ENCODE peak calls at places on chromosomes 6 and 20, in nine cellular contexts. Z, U, G, V, H, J, W, T and E are unnamed samples.

GRCh38 chr20:47885909-47886453 is 100.7 kb upstream of the SULF2 start:
- DNase-seq in W (no peak), G (no peak), J (no peak), Z (no peak), U (no peak), H (no peak), T (no peak), V (no peak), E (no peak)

GRCh38 chr20:44006578-44006977 is 91.9 kb downstream of the TOX2 start:
- DNase-seq in J (no peak), H (no peak), Z (no peak), G (no peak), T (no peak), U (no peak), W (no peak), V (no peak), E (no peak)

GRCh38 chr6:163147988-163148387 is 266.5 kb upstream of the QKI start:
- DNase-seq in J (no peak), T (no peak), H (no peak), G (no peak), W (no peak), Z (no peak), U (no peak), V (no peak), E (no peak)

GRCh38 chr20:41142241-41142640 is 4.9 kb downstream of the PLCG1 start:
- DNase-seq in U (no peak), Z (no peak), H (no peak), W (no peak), G (no peak), T (no peak), J (no peak), V (no peak), E (no peak)

GRCh38 chr20:1225263-1225728 is 548 bp upstream of the RAD21L1 start:
- DNase-seq in J (peak), W (no peak), Z (no peak), H (no peak), T (peak), V (no peak), G (no peak), U (no peak), E (no peak)

GRCh38 chr20:57795347-57795697 is 85.5 kb upstream of the PMEPA1 start:
- DNase-seq in G (no peak), T (peak), U (no peak), V (peak), W (no peak), H (no peak), Z (no peak), J (no peak), E (no peak)

GRCh38 chr6:147194652-147195403 is 9.4 kb upstream of the STXBP5 start:
- DNase-seq in J (no peak), U (no peak), W (peak), V (no peak), Z (no peak), G (no peak), T (no peak), H (no peak), E (no peak)

GRCh38 chr20:16922834-16923233 is 174.7 kb downstream of the OTOR start:
- DNase-seq in J (no peak), U (peak), T (no peak), V (peak), H (no peak), Z (no peak), G (no peak), W (peak), E (peak)

GRCh38 chr6:41059569-41059968 is 6.6 kb downstream of the APOBEC2 start:
- DNase-seq in W (peak), T (no peak), V (no peak), H (no peak), U (no peak), J (no peak), Z (no peak), G (no peak), E (no peak)

GRCh38 chr20:11979306-11980128 is 61.8 kb downstream of the BTBD3 start:
- DNase-seq in H (no peak), Z (no peak), J (no peak), W (no peak), G (no peak), V (no peak), U (no peak), T (no peak), E (no peak)

GRCh38 chr20:11981366-11981947 is 63.8 kb downstream of the BTBD3 start:
- DNase-seq in V (no peak), H (no peak), U (no peak), W (no peak), T (no peak), J (no peak), G (no peak), Z (no peak), E (no peak)

GRCh38 chr20:11982289-11982957 is 64.7 kb downstream of the BTBD3 start:
- DNase-seq in J (no peak), T (peak), Z (peak), H (no peak), V (no peak), G (no peak), W (no peak), U (no peak), E (no peak)

GRCh38 chr20:11978496-11978895 is 60.8 kb downstream of the BTBD3 start:
- DNase-seq in H (no peak), T (no peak), U (no peak), J (no peak), W (no peak), V (peak), Z (no peak), G (no peak), E (no peak)

DNA sequence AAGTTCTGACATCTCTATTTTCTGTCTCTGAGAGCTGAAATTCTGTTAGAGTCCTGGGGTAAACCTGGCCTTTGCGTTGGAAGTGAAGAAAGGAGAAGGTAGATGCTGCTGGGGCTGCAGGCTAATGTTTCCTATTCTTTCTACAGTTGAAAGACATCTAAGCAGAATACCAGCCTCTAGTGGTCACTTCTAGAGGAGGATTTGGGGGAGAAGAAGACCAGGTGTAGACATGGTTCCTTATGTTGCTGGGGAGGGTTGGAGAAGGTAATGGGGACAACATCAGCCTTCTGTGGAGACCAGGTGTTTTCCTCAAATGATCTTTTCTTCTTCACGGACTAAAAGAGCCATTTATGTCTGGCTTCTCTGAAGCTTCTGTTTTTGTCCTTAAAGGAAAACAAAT is 62.6 kb downstream of the BTBD3 start:
- DNase-seq in V (no peak), U (no peak), Z (no peak), W (no peak), J (no peak), G (no peak), T (no peak), H (no peak), E (no peak)
- TF ChIP-seq CTCF in V (peak), U (peak), Z (no peak), W (peak), J (no peak), G (no peak), T (no peak), H (no peak), E (no peak)

GRCh38 chr6:82712826-82713225 is 349.2 kb downstream of the TPBG start:
- DNase-seq in Z (no peak), T (no peak), G (no peak), W (peak), V (peak), U (no peak), H (no peak), J (peak), E (no peak)
- TF ChIP-seq CTCF in Z (no peak), T (peak), G (peak), W (peak), V (peak), U (peak), H (peak), J (peak), E (no peak)

DNA sequence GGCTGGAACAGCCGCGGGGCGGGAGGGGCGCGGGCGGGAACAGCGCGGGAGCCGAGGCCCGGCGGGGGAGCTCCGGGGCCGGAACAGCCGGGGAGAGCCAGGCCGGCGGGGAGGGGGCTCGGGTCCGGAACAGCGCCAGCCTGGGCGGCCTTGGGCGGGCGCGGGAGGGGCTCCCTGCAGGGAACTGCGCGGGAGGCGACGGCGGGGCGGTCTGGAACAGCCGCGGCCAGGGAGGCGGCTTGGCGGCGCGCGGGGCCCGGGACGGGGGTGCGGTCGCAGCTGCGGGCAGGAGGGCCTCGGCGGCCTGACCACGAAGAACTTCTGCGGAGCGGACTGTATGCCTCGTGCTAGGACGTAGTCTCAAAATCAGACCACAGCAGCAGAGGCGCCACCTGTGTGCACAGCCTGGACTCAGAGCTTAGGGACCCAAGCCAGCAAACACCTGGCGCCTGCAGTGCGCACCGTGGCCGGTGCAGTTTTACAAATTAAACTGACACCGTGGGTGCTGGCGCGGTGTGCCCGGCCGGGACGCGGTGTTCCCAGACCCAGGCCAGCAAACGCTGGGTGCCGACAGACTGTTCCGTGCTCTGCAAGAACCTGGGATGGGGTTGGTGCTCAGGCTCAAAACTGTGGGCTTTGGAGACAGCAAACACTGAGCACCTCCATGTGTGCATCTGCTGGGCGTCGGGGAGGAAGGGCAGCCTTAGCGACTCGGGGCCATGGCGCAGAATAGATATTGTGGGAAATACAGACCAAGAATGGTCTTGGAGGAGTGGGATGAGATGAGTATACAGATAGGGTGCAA is 572 bp downstream of the ZNF341 start:
- DNase-seq in T (peak), V (peak), H (peak), J (no peak), G (no peak), W (peak), U (no peak), Z (peak), E (no peak)
- TF ChIP-seq CTCF in T (peak), V (no peak), H (no peak), J (peak), G (no peak), W (peak), U (peak), Z (no peak), E (no peak)

DNA sequence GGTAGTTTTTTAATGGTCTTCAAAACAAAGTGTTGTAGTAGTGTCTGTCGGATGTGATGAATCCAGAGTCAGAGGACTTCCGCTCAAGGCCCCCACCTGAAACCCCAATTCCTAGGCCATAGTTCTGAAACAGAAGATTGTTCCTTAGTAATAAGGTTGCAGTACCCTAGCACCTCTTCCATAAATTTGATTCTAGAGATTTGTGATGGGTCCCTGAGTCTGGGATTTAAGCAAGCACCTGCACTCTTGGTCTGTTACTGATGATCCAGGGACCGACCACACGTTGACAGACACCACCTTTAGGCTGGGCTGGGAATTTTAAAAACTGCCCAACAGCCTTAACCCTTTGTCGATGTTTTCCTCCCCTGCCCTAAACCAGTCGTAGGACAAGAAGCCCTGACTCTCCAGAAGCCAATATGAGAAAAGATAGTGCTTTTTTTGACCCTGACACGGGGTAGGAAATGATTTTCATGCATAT is 1.2 kb downstream of the KCTD20 start:
- DNase-seq in J (no peak), W (peak), U (no peak), T (peak), Z (no peak), V (peak), G (no peak), H (peak), E (no peak)
- TF ChIP-seq CTCF in J (peak), W (peak), U (peak), T (peak), Z (no peak), V (peak), G (peak), H (no peak), E (peak)

DNA sequence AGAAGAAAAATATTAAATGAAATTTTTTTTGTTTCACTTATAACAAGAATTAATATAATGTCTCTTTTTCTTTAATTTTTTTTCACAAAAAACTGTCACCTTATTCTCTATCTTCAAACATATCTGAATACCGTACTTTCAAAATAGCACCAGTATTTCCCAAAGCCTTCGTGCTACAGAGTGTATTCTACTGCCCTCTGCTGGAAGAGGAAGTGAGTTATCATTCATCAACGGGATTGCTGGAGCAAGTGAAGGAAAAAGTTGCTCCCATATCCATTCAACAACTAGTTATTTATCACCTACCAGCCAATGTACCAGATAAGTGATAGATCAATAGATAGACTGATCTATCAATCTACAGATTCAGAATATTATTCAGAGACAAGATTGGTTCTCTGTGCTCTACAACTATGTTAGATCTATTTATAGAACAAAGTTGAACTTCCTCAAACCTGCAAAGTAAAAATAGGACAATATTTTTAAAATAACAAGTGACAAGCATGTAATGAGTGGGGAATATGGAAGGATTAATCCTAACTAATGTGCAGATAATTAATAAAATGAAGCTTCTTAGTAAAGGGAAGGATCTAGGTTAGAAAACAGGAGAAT is 26.7 kb upstream of the TFAP2B start:
- DNase-seq in Z (no peak), H (no peak), G (peak), W (peak), V (peak), J (no peak), T (peak), U (no peak), E (no peak)
- TF ChIP-seq CTCF in Z (no peak), H (peak), G (peak), W (peak), V (peak), J (peak), T (peak), U (peak), E (peak)